ENCODE peak calls at places on chromosomes 16 and 17, in five cellular contexts. X is stimulated activated CD8-positive, alpha-beta memory T cell treated with anti-CD3 and anti-CD28 coated beads, Interleukin-4, amount 100 ng/mL, for 4 hours; W is mucosa of gallbladder; R is dorsolateral prefrontal cortex; C is upper lobe of right lung. T is an unnamed sample.

GRCh38 chr17:57256708-57257112 is 387 bp downstream of the MSI2 start:
- DNase-seq in C (peak), R (no peak), W (no peak), X (no peak), T (no peak)

GRCh38 chr17:4969551-4970231 is 2.1 kb upstream of the SPAG7 start:
- DNase-seq in X (no peak), W (no peak), C (no peak), R (no peak), T (no peak)

GRCh38 chr17:34763727-34764665 is 184.6 kb downstream of the TMEM132E start:
- DNase-seq in W (no peak), C (no peak), X (no peak), R (no peak), T (no peak)

GRCh38 chr17:50708050-50709000 is 611 bp upstream of the ANKRD40 start:
- DNase-seq in W (no peak), R (no peak), C (no peak), X (no peak), T (no peak)

GRCh38 chr17:41486809-41487530 is 2.7 kb downstream of the KRT36 start:
- DNase-seq in W (peak), R (no peak), C (peak), X (no peak), T (no peak)

GRCh38 chr17:72151565-72152391 is 31.0 kb downstream of the SOX9 start:
- DNase-seq in C (peak), W (peak), R (peak), X (no peak), T (peak)

GRCh38 chr16:4935231-4935855 is 1.6 kb downstream of the PPL start:
- DNase-seq in W (peak), C (peak), X (no peak), R (no peak), T (no peak)

GRCh38 chr17:80944326-80944725 is 47.3 kb upstream of the CHMP6 start:
- DNase-seq in X (no peak), R (no peak), W (no peak), C (peak), T (no peak)

GRCh38 chr17:9371019-9371418 is 204.6 kb downstream of the STX8 start:
- DNase-seq in X (no peak), R (no peak), C (no peak), W (no peak), T (no peak)

GRCh38 chr16:30721167-30721566 is 22.2 kb downstream of the SRCAP start:
- DNase-seq in W (no peak), R (no peak), X (no peak), C (no peak), T (no peak)

GRCh38 chr17:8117367-8117979 is 841 bp downstream of the ALOXE3 start:
- DNase-seq in X (no peak), C (no peak), W (no peak), R (no peak), T (no peak)

GRCh38 chr17:47615766-47616424 is 33.8 kb upstream of the KPNB1 start:
- DNase-seq in R (no peak), W (no peak), X (no peak), C (no peak), T (no peak)

GRCh38 chr16:12532871-12533610 is 270.6 kb downstream of the CPPED1 start:
- DNase-seq in C (no peak), R (no peak), X (no peak), W (no peak), T (no peak)

GRCh38 chr17:51734462-51734861 is 424.1 kb downstream of the CA10 start:
- DNase-seq in W (no peak), R (no peak), C (no peak), X (no peak), T (no peak)

GRCh38 chr17:19003966-19004600 is 481 bp downstream of the FAM83G start:
- DNase-seq in C (peak), X (peak), R (peak), W (peak), T (no peak)

GRCh38 chr16:22235839-22236745 is 30.0 kb downstream of the EEF2K start:
- DNase-seq in R (no peak), X (no peak), W (no peak), C (no peak), T (no peak)

GRCh38 chr16:2148714-2149629 is 547 bp downstream of the RAB26 start:
- DNase-seq in X (no peak), W (no peak), R (no peak), C (peak), T (no peak)

GRCh38 chr16:77211880-77212735 is 12.9 kb downstream of the SYCE1L start:
- DNase-seq in X (peak), W (no peak), R (no peak), C (peak), T (no peak)